ENCODE peak calls at places on chromosome 15, in ten cellular contexts. W, P, V, G, U, A, R, H, D and M are unnamed samples.

GRCh38 chr15:67080900-67081431 is 15.6 kb downstream of the SMAD3 start:
- DNase-seq in G (peak), A (peak), H (no peak), U (peak), W (no peak), V (peak), P (peak), D (no peak), R (peak), M (peak)

GRCh38 chr15:78880242-78880533 is 7.5 kb downstream of the MORF4L1 start:
- DNase-seq in P (peak), V (no peak), D (peak), H (no peak), G (no peak), U (peak), R (no peak), W (no peak), A (peak), M (no peak)

GRCh38 chr15:38745611-38746010 is 181.0 kb upstream of the RASGRP1 start:
- DNase-seq in P (no peak), G (no peak), D (no peak), H (no peak), W (no peak), U (no peak), A (no peak), V (no peak), R (no peak), M (no peak)

GRCh38 chr15:55909036-55909811 is 84.2 kb downstream of the NEDD4 start:
- DNase-seq in A (peak), U (peak), R (no peak), D (peak), P (peak), H (no peak), G (no peak), V (no peak), W (no peak), M (no peak)

GRCh38 chr15:66072616-66073361 is 180.8 kb downstream of the MEGF11 start:
- DNase-seq in P (no peak), A (peak), R (no peak), V (peak), D (no peak), G (no peak), U (peak), H (no peak), W (no peak), M (no peak)

GRCh38 chr15:25060996-25061620 is 106.3 kb downstream of the SNRPN start:
- DNase-seq in P (no peak), W (no peak), R (no peak), H (no peak), A (no peak), U (no peak), G (no peak), D (no peak), V (no peak), M (no peak)

GRCh38 chr15:28002136-28002861 is 96.8 kb downstream of the OCA2 start:
- DNase-seq in D (no peak), R (no peak), H (no peak), U (no peak), P (no peak), A (no peak), G (no peak), W (no peak), V (no peak), M (no peak)

GRCh38 chr15:89926158-89926557 is 13.4 kb upstream of the ARPIN start:
- DNase-seq in U (peak), W (no peak), V (peak), G (no peak), R (no peak), A (peak), D (no peak), P (no peak), H (no peak), M (no peak)

GRCh38 chr15:48190932-48191573 is 412 bp upstream of the CTXN2 start:
- DNase-seq in D (peak), U (peak), W (no peak), A (peak), V (peak), P (peak), G (no peak), H (peak), R (peak), M (peak)

GRCh38 chr15:45634442-45635190 is at the start of gene SQOR:
- DNase-seq in R (peak), W (peak), U (peak), H (peak), A (peak), D (peak), P (peak), G (peak), V (peak), M (peak)

GRCh38 chr15:77865106-77865630 is 212.3 kb downstream of the TBC1D2B start:
- DNase-seq in U (no peak), H (no peak), A (no peak), R (no peak), G (no peak), W (no peak), P (no peak), D (no peak), V (no peak), M (no peak)

GRCh38 chr15:70539912-70540520 is 223.3 kb downstream of the UACA start:
- DNase-seq in U (no peak), W (no peak), R (no peak), P (no peak), H (no peak), V (no peak), G (no peak), D (no peak), A (no peak), M (no peak)

GRCh38 chr15:36671017-36671416 is 91.6 kb downstream of the CDIN1 start:
- DNase-seq in P (no peak), V (no peak), H (no peak), W (no peak), U (no peak), R (no peak), A (no peak), D (no peak), G (no peak), M (no peak)

GRCh38 chr15:58551764-58552504 is 120.1 kb downstream of the LIPC start:
- DNase-seq in H (no peak), U (peak), W (no peak), A (peak), P (peak), V (peak), G (no peak), D (peak), R (peak), M (peak)